ENCODE peak calls at places on chromosome 21, in eight cellular contexts. K is GM23338, J is Panc1, Q is transverse colon, O is breast epithelium, C is endothelial cell of umbilical vein, M is upper lobe of left lung, Y is prostate gland. P is an unnamed sample.

GRCh38 chr21:33402011-33402979 is 918 bp upstream of the IFNGR2 start:
- DNase-seq in K (peak; percentile 77), J (no peak), Q (peak; percentile 65), O (peak; percentile 58), C (peak; percentile 53), M (peak; percentile 89), Y (peak; percentile 46), P (peak; percentile 40)

GRCh38 chr21:14587266-14587665 is 41.2 kb upstream of the SAMSN1 start:
- DNase-seq in K (no peak), J (no peak), Q (no peak), O (no peak), C (no peak), M (no peak), Y (no peak), P (no peak)

GRCh38 chr21:35256468-35256988 is 207.4 kb upstream of the RUNX1 start:
- DNase-seq in K (no peak), J (peak; percentile 91), Q (peak; percentile 78), O (peak; percentile 64), C (peak; percentile 98), M (no peak), Y (peak; percentile 87), P (peak; percentile 95)

GRCh38 chr21:42465008-42465878 is 30.8 kb downstream of the RSPH1 start:
- DNase-seq in K (no peak), J (no peak), Q (peak; percentile 34), O (peak; percentile 10), C (no peak), M (no peak), Y (no peak), P (peak; percentile 43)

GRCh38 chr21:35646606-35647005 is 413.7 kb downstream of the SETD4 start:
- DNase-seq in K (no peak), J (no peak), Q (no peak), O (no peak), C (no peak), M (no peak), Y (no peak), P (no peak)

GRCh38 chr21:15050588-15051377 is 14.0 kb downstream of the NRIP1 start:
- DNase-seq in K (peak; percentile 70), J (no peak), Q (peak; percentile 66), O (no peak), C (no peak), M (no peak), Y (no peak), P (no peak)

GRCh38 chr21:23687154-23687553 is 1920.1 kb downstream of the MRPL39 start:
- DNase-seq in K (no peak), J (no peak), Q (no peak), O (no peak), C (no peak), M (no peak), Y (no peak), P (no peak)

GRCh38 chr21:34693192-34693810 is 24.5 kb downstream of the CLIC6 start:
- DNase-seq in K (peak; percentile 85), J (peak; percentile 41), Q (peak; percentile 44), O (no peak), C (peak; percentile 57), M (no peak), Y (peak; percentile 64), P (peak; percentile 57)

GRCh38 chr21:35150562-35151226 is 101.6 kb upstream of the RUNX1 start:
- DNase-seq in K (no peak), J (no peak), Q (no peak), O (no peak), C (no peak), M (no peak), Y (no peak), P (no peak)

GRCh38 chr21:26572668-26573381 is at the start of gene CYYR1:
- DNase-seq in K (peak; percentile 84), J (no peak), Q (no peak), O (no peak), C (peak; percentile 62), M (peak; percentile 85), Y (no peak), P (no peak)

GRCh38 chr21:35408401-35408800 is 359.3 kb upstream of the RUNX1 start:
- DNase-seq in K (no peak), J (no peak), Q (no peak), O (no peak), C (no peak), M (no peak), Y (no peak), P (no peak)

GRCh38 chr21:33843216-33843615 is 72.4 kb downstream of the ATP5PO start:
- DNase-seq in K (no peak), J (no peak), Q (no peak), O (no peak), C (no peak), M (no peak), Y (no peak), P (no peak)

GRCh38 chr21:28220670-28221069 is 772.0 kb downstream of the LTN1 start:
- DNase-seq in K (no peak), J (no peak), Q (no peak), O (no peak), C (peak; percentile 16), M (no peak), Y (no peak), P (no peak)

GRCh38 chr21:17732306-17732705 is 86.8 kb downstream of the C21orf91 start:
- DNase-seq in K (no peak), J (no peak), Q (no peak), O (no peak), C (peak; percentile 62), M (no peak), Y (no peak), P (no peak)

GRCh38 chr21:16535100-16535418 is 805.3 kb downstream of the USP25 start:
- DNase-seq in K (no peak), J (no peak), Q (peak; percentile 30), O (peak; percentile 68), C (peak; percentile 61), M (no peak), Y (peak; percentile 54), P (peak; percentile 30)

GRCh38 chr21:35528109-35529042 is 479.3 kb upstream of the RUNX1 start:
- DNase-seq in K (no peak), J (no peak), Q (peak; percentile 16), O (no peak), C (no peak), M (peak; percentile 80), Y (no peak), P (no peak)

GRCh38 chr21:17921579-17922530 is 102.7 kb upstream of the C21orf91 start:
- DNase-seq in K (no peak), J (no peak), Q (no peak), O (no peak), C (peak; percentile 28), M (no peak), Y (peak; percentile 15), P (no peak)

DNA sequence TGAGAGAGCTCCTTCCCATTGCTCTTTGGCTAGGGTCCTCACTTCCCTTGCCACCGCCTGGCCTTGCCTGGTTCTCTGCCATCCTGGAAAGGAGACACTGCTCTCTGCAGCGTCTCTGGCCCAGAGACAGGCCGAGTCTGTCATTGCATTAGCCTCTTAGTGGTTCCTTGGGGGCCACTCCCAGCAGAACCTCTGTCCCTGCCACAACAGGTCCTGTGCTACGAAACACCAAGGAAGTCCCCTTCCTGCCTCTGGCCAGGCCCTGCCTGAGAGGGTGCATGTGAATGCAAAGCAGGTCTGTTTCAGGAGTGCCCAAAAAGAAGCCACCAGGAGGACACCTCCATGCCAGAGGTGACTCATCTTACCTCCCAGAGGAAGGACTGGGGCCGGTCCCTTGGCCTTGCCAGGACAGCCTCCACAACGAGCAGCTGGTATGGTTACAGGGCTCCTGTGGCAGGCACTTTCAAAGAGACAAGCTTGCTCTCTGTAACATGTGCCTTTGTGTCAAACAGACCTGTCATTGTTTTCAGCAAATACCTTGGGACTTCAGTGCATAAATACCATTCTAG is 59.6 kb downstream of the VPS26C start:
- DNase-seq in K (no peak), J (no peak), Q (peak; percentile 20), O (peak; percentile 55), C (no peak), M (no peak), Y (peak; percentile 19), P (no peak)
- H3K4me3 ChIP-seq in K (no peak overlapping the region), J (no peak overlapping the region), Q (no peak overlapping the region), O (peak overlapping the region; percentile 55), C (no peak overlapping the region), M (peak overlapping the region; percentile 17), Y (no peak overlapping the region), P (peak overlapping the region; percentile 22)

DNA sequence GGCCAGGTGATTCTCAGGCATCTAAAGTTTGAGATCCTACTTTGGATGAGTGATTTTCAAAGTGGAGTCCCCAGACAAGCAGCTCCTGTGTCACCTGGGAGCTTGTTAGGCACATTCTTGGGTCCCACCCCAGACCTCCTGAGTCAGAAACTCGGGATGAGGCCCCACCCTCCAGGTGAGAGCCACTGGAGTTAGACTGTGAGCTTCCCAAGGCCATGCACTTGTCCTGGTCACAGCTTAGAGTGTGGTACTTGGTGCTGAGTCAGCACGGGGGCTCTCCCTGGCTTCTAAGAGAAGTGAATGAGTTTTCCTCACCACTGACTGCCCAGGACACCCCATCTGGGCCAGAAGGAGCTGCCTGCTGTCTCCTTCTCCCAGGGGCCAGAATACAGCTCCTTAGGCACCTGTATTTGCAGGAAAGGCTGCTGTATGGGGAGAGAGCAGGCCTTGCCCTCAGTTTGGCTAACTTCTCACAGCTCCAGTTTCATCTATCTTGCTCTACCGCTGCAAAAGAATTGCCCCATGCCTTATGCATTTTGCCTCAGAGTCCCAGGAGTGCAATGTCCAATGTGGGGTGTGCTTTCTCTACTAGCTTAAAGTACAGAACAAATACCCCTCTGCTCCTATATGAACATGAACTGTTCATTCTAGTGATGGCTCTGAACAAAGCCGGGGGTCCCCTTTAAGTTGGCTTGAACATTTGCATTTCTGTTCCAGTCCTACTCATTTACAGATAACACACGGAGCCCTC is 98.1 kb downstream of the PSMG1 start:
- DNase-seq in K (no peak), J (no peak), Q (no peak), O (no peak), C (no peak), M (no peak), Y (no peak), P (no peak)
- H3K27ac ChIP-seq in K (no peak overlapping the region), J (no peak overlapping the region), Q (no peak overlapping the region), O (no peak overlapping the region), C (no peak overlapping the region), M (peak overlapping the region; percentile 86), Y (no peak overlapping the region), P (no peak overlapping the region)

DNA sequence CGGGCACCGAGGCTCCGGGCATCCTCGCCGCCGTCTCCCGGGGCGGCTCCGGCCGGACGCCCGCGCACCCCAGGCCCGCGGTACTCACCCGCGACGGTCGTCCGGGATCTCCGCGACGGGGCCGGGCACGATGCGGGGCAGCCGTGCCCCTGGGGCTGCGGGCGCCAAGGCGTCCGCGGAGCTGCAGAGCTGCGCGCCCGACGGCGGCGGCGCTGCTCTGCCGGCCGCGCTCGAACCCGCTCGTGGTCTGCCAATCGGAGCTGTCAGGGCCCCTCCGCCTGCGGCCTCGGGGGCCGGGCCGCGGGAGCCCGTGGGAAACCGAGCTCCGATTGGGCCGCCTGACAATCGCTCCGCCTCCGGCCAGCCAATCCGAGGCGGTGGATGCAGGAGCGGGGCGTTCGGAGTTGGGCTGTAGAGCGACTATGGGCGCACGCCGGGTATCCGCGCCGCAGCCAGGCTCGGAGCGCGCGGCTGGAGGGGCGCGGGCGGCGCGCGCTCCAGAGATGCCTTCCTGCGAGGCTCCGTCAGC is 100.6 kb upstream of the SOD1 start:
- DNase-seq in K (peak; percentile 97), J (no peak), Q (peak; percentile 89), O (peak; percentile 84), C (peak; percentile 79), M (peak; percentile 95), Y (peak; percentile 88), P (peak; percentile 86)
- TF ChIP-seq POLR2AphosphoS5 in K (no peak), J (no peak), Q (peak; percentile 12), O (no peak), C (no peak), M (no peak), Y (no peak), P (no peak)

DNA sequence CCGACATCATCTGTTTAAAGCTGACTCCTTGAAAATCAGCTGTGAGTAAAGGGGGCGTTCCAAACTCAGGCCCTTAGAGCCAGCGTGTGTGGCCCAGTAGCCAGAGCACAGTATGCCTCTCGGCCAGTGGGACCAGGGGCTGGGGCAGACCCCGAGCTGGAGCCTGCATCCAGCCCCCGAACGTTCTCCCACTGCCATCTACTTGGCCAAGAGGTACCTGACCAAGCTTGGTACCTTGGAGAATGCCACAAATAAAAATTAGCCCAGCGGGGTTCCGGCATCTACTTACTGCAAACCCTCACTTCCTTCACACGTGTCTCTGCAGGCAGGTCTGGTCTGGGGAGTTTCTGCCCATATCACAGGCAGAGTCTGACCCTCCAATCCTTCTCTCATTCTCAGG is 56.7 kb upstream of the COL6A2 start:
- DNase-seq in K (no peak), J (no peak), Q (no peak), O (no peak), C (no peak), M (no peak), Y (no peak), P (no peak)
- H3K4me3 ChIP-seq in K (no peak overlapping the region), J (no peak overlapping the region), Q (no peak overlapping the region), O (no peak overlapping the region), C (no peak overlapping the region), M (no peak overlapping the region), Y (no peak overlapping the region), P (no peak overlapping the region)

P was measured in stomach.